ENCODE peak calls at places on chromosomes 6 and 20, in nine cellular contexts. P, V, L, M, N, D, B, G and F are unnamed samples.

GRCh38 chr20:24781061-24781980 is 167.7 kb upstream of the CST7 start:
- DNase-seq in P (no peak), V (peak), L (peak), M (peak), N (peak), D (no peak), B (no peak), G (no peak), F (peak)

GRCh38 chr6:139037490-139037889 is 8.9 kb downstream of the ABRACL start:
- DNase-seq in P (no peak), V (peak), L (peak), M (peak), N (no peak), D (no peak), B (no peak), G (peak), F (no peak)

GRCh38 chr6:55438217-55438616 is 110.9 kb downstream of the GFRAL start:
- DNase-seq in P (no peak), V (no peak), L (no peak), M (no peak), N (no peak), D (no peak), B (no peak), G (no peak), F (no peak)

GRCh38 chr6:13338038-13338437 is 9.7 kb upstream of the TBC1D7 start:
- DNase-seq in P (no peak), V (no peak), L (no peak), M (no peak), N (no peak), D (no peak), B (no peak), G (no peak), F (no peak)

GRCh38 chr6:79604583-79605037 is 26.5 kb upstream of the SH3BGRL2 start:
- DNase-seq in P (no peak), V (peak), L (peak), M (peak), N (no peak), D (no peak), B (no peak), G (no peak), F (no peak)

GRCh38 chr6:133610271-133610840 is 278.6 kb upstream of the TCF21 start:
- DNase-seq in P (no peak), V (no peak), L (peak), M (peak), N (no peak), D (no peak), B (no peak), G (peak), F (no peak)

GRCh38 chr20:31587545-31588389 is 17.3 kb upstream of the ID1 start:
- DNase-seq in P (no peak), V (no peak), L (no peak), M (peak), N (no peak), D (no peak), B (no peak), G (peak), F (no peak)

GRCh38 chr6:145705561-145705960 is 29.8 kb downstream of the EPM2A start:
- DNase-seq in P (no peak), V (peak), L (peak), M (peak), N (no peak), D (no peak), B (no peak), G (peak), F (no peak)

GRCh38 chr6:5728726-5729434 is 277.8 kb downstream of the NRN1 start:
- DNase-seq in P (no peak), V (peak), L (peak), M (peak), N (no peak), D (no peak), B (no peak), G (peak), F (no peak)